ENCODE peak calls at places on chromosome 10, in six cellular contexts. M, A, T, J, R and P are unnamed samples.

GRCh38 chr10:35063837-35064454 is 26.2 kb downstream of the CUL2 start:
- DNase-seq in R (no peak), M (no peak), J (no peak), T (no peak), A (no peak), P (no peak)

GRCh38 chr10:128324058-128324457 is 197.8 kb upstream of the MKI67 start:
- DNase-seq in A (no peak), R (peak), T (no peak), M (no peak), J (no peak), P (no peak)

GRCh38 chr10:71381611-71382010 is 15.1 kb upstream of the CDH23 start:
- DNase-seq in A (no peak), R (no peak), M (no peak), T (no peak), J (peak), P (no peak)

GRCh38 chr10:84291389-84291788 is 37.0 kb upstream of the CCSER2 start:
- DNase-seq in J (no peak), T (no peak), M (peak), R (peak), A (peak), P (no peak)

GRCh38 chr10:50605280-50606270 is 18.2 kb downstream of the SGMS1 start:
- DNase-seq in T (no peak), J (no peak), M (peak), A (peak), R (no peak), P (no peak)

GRCh38 chr10:112967200-112967599 is 17.2 kb downstream of the TCF7L2 start:
- DNase-seq in R (no peak), T (no peak), J (no peak), M (peak), A (peak), P (no peak)

GRCh38 chr10:132579027-132579859 is 41.7 kb downstream of the INPP5A start:
- DNase-seq in A (no peak), M (no peak), J (no peak), R (peak), T (no peak), P (no peak)

GRCh38 chr10:44716470-44716869 is 194.7 kb upstream of the TMEM72 start:
- DNase-seq in J (no peak), M (no peak), A (no peak), R (no peak), T (no peak), P (no peak)

GRCh38 chr10:132064771-132065437 is 842 bp upstream of the JAKMIP3 start:
- DNase-seq in T (no peak), J (peak), R (peak), A (no peak), M (no peak), P (no peak)

GRCh38 chr10:69065406-69066361 is 22.2 kb upstream of the SRGN start:
- DNase-seq in R (no peak), A (peak), J (no peak), M (peak), T (no peak), P (no peak)